ENCODE peak calls at places on chromosomes 7 and 10, in seven cellular contexts. F, T, U, D, S, Z and P are unnamed samples.
A peak's percentile ranks its signal among the peaks of the same experiment; 100 is the strongest.

GRCh38 chr7:39534599-39534998 is 31.6 kb upstream of the YAE1 start:
- DNase-seq in F (no peak), T (no peak), U (no peak), D (no peak), S (no peak), Z (no peak), P (no peak)

GRCh38 chr7:20776214-20776875 is 10.3 kb downstream of the SP8 start:
- DNase-seq in F (no peak), T (no peak), U (no peak), D (no peak), S (no peak), Z (no peak), P (no peak)

GRCh38 chr10:133297504-133297903 is 11.2 kb downstream of the TUBGCP2 start:
- DNase-seq in F (no peak), T (no peak), U (no peak), D (no peak), S (no peak), Z (no peak), P (no peak)

GRCh38 chr10:7763929-7764328 is 23.9 kb downstream of the KIN start:
- DNase-seq in F (no peak), T (no peak), U (no peak), D (no peak), S (no peak), Z (no peak), P (no peak)

GRCh38 chr7:102305414-102306268 is 19.0 kb downstream of the SH2B2 start:
- DNase-seq in F (no peak), T (no peak), U (no peak), D (no peak), S (no peak), Z (no peak), P (no peak)

GRCh38 chr10:1551636-1552338 is 185.5 kb downstream of the ADARB2 start:
- DNase-seq in F (no peak), T (peak; percentile 61), U (no peak), D (no peak), S (peak; percentile 29), Z (no peak), P (no peak)

GRCh38 chr10:78764436-78764835 is 304.3 kb upstream of the ZMIZ1 start:
- DNase-seq in F (no peak), T (no peak), U (no peak), D (no peak), S (peak; percentile 20), Z (no peak), P (no peak)

GRCh38 chr7:21064698-21065648 is 278.3 kb upstream of the SP8 start:
- DNase-seq in F (no peak), T (no peak), U (no peak), D (no peak), S (no peak), Z (no peak), P (no peak)

GRCh38 chr7:55185941-55186609 is 167.3 kb downstream of the EGFR start:
- DNase-seq in F (peak; percentile 94), T (no peak), U (peak; percentile 76), D (no peak), S (no peak), Z (no peak), P (no peak)

GRCh38 chr7:107002804-107003137 is 41.7 kb upstream of the PRKAR2B start:
- DNase-seq in F (no peak), T (no peak), U (no peak), D (no peak), S (no peak), Z (no peak), P (no peak)

DNA sequence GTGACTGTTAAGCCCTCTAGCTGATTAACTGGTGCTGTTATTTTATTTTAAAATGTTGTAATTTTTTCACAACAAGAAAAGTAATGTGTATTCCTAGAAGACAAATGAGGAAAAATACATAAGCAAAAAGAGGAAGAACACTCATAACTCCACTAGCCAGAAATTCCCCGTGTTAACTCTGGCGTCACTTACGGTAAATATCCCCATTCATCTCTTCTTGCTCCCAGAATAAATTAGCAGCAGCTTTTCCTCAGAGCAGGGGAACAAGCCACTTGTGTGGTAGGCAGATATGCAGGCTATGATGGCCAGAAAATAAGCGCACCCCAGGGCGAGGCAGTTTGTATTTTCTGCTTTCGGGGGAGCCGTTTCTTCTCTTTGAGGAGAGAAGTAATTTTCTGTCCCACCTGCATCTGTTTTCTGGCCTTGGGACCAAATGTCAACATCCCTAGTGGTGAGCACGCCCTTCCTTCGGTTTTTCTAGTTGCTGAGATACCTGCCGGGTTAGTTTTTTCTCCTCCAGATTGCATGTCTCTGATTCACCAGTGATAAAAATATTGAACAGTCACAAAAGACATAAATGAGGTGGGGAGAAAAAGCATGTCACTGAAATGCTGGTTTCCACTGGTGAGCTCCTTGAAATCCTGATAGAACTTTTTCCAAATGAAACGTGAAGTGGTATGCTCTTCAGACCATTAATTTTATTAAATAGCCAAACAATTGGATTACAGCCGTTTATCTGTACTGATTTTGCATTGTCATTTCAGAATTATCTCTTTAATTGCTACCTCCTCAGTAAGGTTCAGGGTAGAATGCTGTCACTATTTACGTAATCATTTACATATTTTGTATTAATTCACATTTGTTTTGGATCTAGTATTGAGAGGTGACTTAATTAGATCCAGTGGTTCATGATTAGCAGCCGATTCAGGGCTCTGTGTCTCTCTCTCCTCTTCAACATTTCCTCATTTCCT is 268.1 kb downstream of the CAMK1D start:
- DNase-seq in F (no peak), T (no peak), U (no peak), D (no peak), S (no peak), Z (no peak), P (no peak)
- H3K27ac ChIP-seq in F (no peak overlapping the region), T (no peak overlapping the region), U (no peak overlapping the region), D (no peak overlapping the region), S (no peak overlapping the region), Z (no peak overlapping the region), P (no peak overlapping the region)

DNA sequence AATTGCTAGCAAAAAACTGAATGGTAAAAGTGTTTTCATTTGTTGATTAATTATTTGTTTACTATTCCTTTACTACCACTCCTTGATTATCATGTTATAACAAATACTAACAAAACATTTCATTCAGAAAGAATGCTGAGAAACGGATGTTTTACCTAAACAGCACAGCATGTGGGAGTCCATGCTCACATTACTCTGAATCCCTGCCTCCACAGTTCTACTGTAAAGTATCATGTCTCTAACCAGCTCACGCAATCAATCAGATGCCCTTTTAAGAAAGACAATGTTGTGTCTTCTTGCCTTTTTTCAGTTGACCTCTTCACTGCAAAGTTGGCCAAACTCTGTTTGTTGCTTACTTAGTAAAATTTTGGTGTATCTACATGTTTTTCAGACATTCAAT is 232.5 kb upstream of the MDFIC start:
- DNase-seq in F (no peak), T (no peak), U (no peak), D (no peak), S (no peak), Z (no peak), P (no peak)
- H3K27me3 ChIP-seq in F (no peaks in the 10 kb centered on the region), T (no peaks in the 10 kb centered on the region), U (no peaks in the 10 kb centered on the region), D (no peaks in the 10 kb centered on the region), S (no peaks in the 10 kb centered on the region), Z (no peaks in the 10 kb centered on the region), P (no peaks in the 10 kb centered on the region)

GRCh38 chr7:23232966-23233365 is 13.6 kb upstream of the GPNMB start:
- DNase-seq in F (no peak), T (no peak), U (no peak), D (no peak), S (no peak), Z (no peak), P (no peak)

GRCh38 chr7:23226841-23227450 is 19.6 kb upstream of the GPNMB start:
- DNase-seq in F (no peak), T (no peak), U (no peak), D (no peak), S (no peak), Z (no peak), P (no peak)

GRCh38 chr7:23234569-23235296 is 11.8 kb upstream of the GPNMB start:
- DNase-seq in F (no peak), T (no peak), U (no peak), D (no peak), S (no peak), Z (no peak), P (no peak)

GRCh38 chr7:23228412-23228811 is 18.2 kb upstream of the GPNMB start:
- DNase-seq in F (no peak), T (no peak), U (no peak), D (no peak), S (no peak), Z (no peak), P (no peak)

GRCh38 chr7:23230586-23231195 is 15.9 kb upstream of the GPNMB start:
- DNase-seq in F (no peak), T (no peak), U (no peak), D (no peak), S (no peak), Z (no peak), P (no peak)
- H3K27ac ChIP-seq in F (no peak overlapping the region), T (no peak overlapping the region), U (no peak overlapping the region), D (no peak overlapping the region), S (no peak overlapping the region), Z (no peak overlapping the region), P (no peak overlapping the region)

DNA sequence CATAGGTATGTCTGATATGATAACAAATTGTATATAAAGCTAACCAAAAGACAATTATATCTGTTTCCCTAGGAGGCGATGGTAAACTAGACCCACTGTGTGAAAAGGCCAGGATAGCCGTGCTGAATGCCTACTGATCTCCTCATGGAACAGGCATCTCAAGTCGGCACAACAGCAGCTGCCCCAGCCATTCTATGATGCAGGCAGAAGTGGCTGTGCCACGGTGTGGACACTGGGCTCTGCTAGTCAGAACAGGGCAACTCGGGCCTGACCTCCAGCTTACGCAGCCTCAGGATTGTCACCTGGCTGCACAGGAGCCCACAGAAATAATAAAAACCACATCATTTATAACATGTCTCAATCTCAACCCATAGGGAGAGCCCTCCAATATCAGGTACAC is 15.0 kb downstream of the C10orf53 start:
- DNase-seq in F (no peak), T (peak; percentile 48), U (no peak), D (no peak), S (no peak), Z (no peak), P (no peak)
- H3K27me3 ChIP-seq in F (peaks cover 14% of the 10 kb centered on the region), T (peaks cover 34% of the 10 kb centered on the region), U (peaks cover 33% of the 10 kb centered on the region), D (no peaks in the 10 kb centered on the region), S (peaks cover 18% of the 10 kb centered on the region), Z (no peaks in the 10 kb centered on the region), P (no peaks in the 10 kb centered on the region)

DNA sequence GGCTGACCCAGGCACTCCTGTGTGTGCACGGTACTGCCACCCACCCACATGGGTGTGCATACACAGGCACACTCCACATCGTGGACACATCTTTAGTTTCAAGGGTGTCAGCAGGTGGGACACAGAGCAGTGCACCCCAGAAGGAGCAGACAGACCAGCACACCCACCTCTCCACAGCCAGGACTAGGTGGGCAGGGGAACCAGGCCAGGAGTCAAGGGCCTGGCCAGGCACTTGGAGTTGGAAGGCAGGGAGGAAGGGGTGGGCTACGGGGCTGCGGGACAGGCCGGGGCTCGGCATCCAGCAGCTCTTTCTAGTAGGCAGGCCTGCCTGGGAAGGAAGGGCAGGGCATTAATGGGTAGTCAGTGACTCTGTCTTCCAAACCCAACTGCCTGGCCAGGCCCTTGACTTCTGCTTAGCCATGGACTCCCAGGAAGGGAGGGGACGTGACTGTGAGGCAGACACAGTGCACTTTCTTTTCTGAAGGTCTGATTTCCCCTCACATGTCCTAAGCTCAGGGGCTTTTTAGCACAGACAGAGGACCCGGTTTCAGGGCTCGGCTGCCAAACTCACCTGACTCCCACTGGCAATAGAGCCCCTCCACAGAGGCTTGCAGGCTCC is 14.6 kb downstream of the RASGEF1A start:
- DNase-seq in F (no peak), T (peak; percentile 67), U (no peak), D (no peak), S (no peak), Z (no peak), P (no peak)
- H3K27ac ChIP-seq in F (no peak overlapping the region), T (no peak overlapping the region), U (no peak overlapping the region), D (no peak overlapping the region), S (no peak overlapping the region), Z (no peak overlapping the region), P (no peak overlapping the region)